ENCODE peak calls at places on chromosomes 2 and 18, in ten cellular contexts. One of them, this sample, is unnamed.

GRCh38 chr18:35335861-35336260 is 8.4 kb downstream of the ZNF24 start:
- DNase-seq in KG1: no peak
- DNase-seq in RKO: no peak
- DNase-seq in GM20000: no peak
- DNase-seq in colonic mucosa: no peak
- DNase-seq in T-helper 17 cell: no peak
- DNase-seq in cerebellar cortex: no peak
- DNase-seq in epithelial cell of prostate: no peak
- DNase-seq in A549: no peak
- DNase-seq in Right ventricle myocardium superior: no peak
- DNase-seq in this sample: no peak

GRCh38 chr2:159209341-159210306 is 76.9 kb downstream of the WDSUB1 start:
- DNase-seq in KG1: no peak
- DNase-seq in RKO: no peak
- DNase-seq in GM20000: no peak
- DNase-seq in colonic mucosa: peak; percentile 35
- DNase-seq in T-helper 17 cell: no peak
- DNase-seq in cerebellar cortex: no peak
- DNase-seq in epithelial cell of prostate: no peak
- DNase-seq in A549: no peak
- DNase-seq in Right ventricle myocardium superior: no peak
- DNase-seq in this sample: no peak

GRCh38 chr2:28658369-28658768 is 93.3 kb upstream of the PPP1CB start:
- DNase-seq in KG1: no peak
- DNase-seq in RKO: no peak
- DNase-seq in GM20000: no peak
- DNase-seq in colonic mucosa: no peak
- DNase-seq in T-helper 17 cell: no peak
- DNase-seq in cerebellar cortex: no peak
- DNase-seq in epithelial cell of prostate: no peak
- DNase-seq in A549: no peak
- DNase-seq in Right ventricle myocardium superior: no peak
- DNase-seq in this sample: no peak

GRCh38 chr2:208252766-208253492 is 1.9 kb downstream of the IDH1 start:
- DNase-seq in KG1: no peak
- DNase-seq in RKO: no peak
- DNase-seq in GM20000: no peak
- DNase-seq in colonic mucosa: no peak
- DNase-seq in T-helper 17 cell: no peak
- DNase-seq in cerebellar cortex: no peak
- DNase-seq in epithelial cell of prostate: no peak
- DNase-seq in A549: no peak
- DNase-seq in Right ventricle myocardium superior: no peak
- DNase-seq in this sample: no peak

GRCh38 chr2:32847734-32848133 is 99.0 kb upstream of the LTBP1 start:
- DNase-seq in KG1: no peak
- DNase-seq in RKO: no peak
- DNase-seq in GM20000: no peak
- DNase-seq in colonic mucosa: no peak
- DNase-seq in T-helper 17 cell: no peak
- DNase-seq in cerebellar cortex: no peak
- DNase-seq in epithelial cell of prostate: no peak
- DNase-seq in A549: no peak
- DNase-seq in Right ventricle myocardium superior: no peak
- DNase-seq in this sample: no peak

GRCh38 chr18:64409511-64409910 is 260.6 kb upstream of the LINC00305 start:
- DNase-seq in KG1: peak; percentile 39
- DNase-seq in RKO: peak; percentile 47
- DNase-seq in GM20000: peak; percentile 19
- DNase-seq in colonic mucosa: no peak
- DNase-seq in T-helper 17 cell: no peak
- DNase-seq in cerebellar cortex: no peak
- DNase-seq in epithelial cell of prostate: no peak
- DNase-seq in A549: no peak
- DNase-seq in Right ventricle myocardium superior: no peak
- DNase-seq in this sample: no peak

GRCh38 chr2:41400057-41400665 is 647.7 kb upstream of the PKDCC start:
- DNase-seq in KG1: no peak
- DNase-seq in RKO: no peak
- DNase-seq in GM20000: no peak
- DNase-seq in colonic mucosa: no peak
- DNase-seq in T-helper 17 cell: no peak
- DNase-seq in cerebellar cortex: peak; percentile 21
- DNase-seq in epithelial cell of prostate: no peak
- DNase-seq in A549: no peak
- DNase-seq in Right ventricle myocardium superior: no peak
- DNase-seq in this sample: no peak

GRCh38 chr2:37641582-37642111 is 29.8 kb downstream of the CDC42EP3 start:
- DNase-seq in KG1: no peak
- DNase-seq in RKO: peak; percentile 53
- DNase-seq in GM20000: no peak
- DNase-seq in colonic mucosa: no peak
- DNase-seq in T-helper 17 cell: no peak
- DNase-seq in cerebellar cortex: no peak
- DNase-seq in epithelial cell of prostate: no peak
- DNase-seq in A549: no peak
- DNase-seq in Right ventricle myocardium superior: no peak
- DNase-seq in this sample: no peak

GRCh38 chr2:181125364-181125763 is 145.0 kb downstream of the UBE2E3 start:
- DNase-seq in KG1: no peak
- DNase-seq in RKO: no peak
- DNase-seq in GM20000: no peak
- DNase-seq in colonic mucosa: no peak
- DNase-seq in T-helper 17 cell: no peak
- DNase-seq in cerebellar cortex: no peak
- DNase-seq in epithelial cell of prostate: no peak
- DNase-seq in A549: no peak
- DNase-seq in Right ventricle myocardium superior: no peak
- DNase-seq in this sample: no peak

GRCh38 chr2:238968616-238969394 is 120.9 kb downstream of the TWIST2 start:
- DNase-seq in KG1: no peak
- DNase-seq in RKO: no peak
- DNase-seq in GM20000: no peak
- DNase-seq in colonic mucosa: peak; percentile 15
- DNase-seq in T-helper 17 cell: no peak
- DNase-seq in cerebellar cortex: no peak
- DNase-seq in epithelial cell of prostate: no peak
- DNase-seq in A549: no peak
- DNase-seq in Right ventricle myocardium superior: no peak
- DNase-seq in this sample: no peak

GRCh38 chr2:231168460-231169139 is 29.8 kb upstream of the ARMC9 start:
- DNase-seq in KG1: no peak
- DNase-seq in RKO: no peak
- DNase-seq in GM20000: no peak
- DNase-seq in colonic mucosa: no peak
- DNase-seq in T-helper 17 cell: no peak
- DNase-seq in cerebellar cortex: no peak
- DNase-seq in epithelial cell of prostate: no peak
- DNase-seq in A549: no peak
- DNase-seq in Right ventricle myocardium superior: no peak
- DNase-seq in this sample: no peak

GRCh38 chr2:200733713-200734198 is 78.0 kb upstream of the BZW1 start:
- DNase-seq in KG1: no peak
- DNase-seq in RKO: no peak
- DNase-seq in GM20000: no peak
- DNase-seq in colonic mucosa: no peak
- DNase-seq in T-helper 17 cell: no peak
- DNase-seq in cerebellar cortex: no peak
- DNase-seq in epithelial cell of prostate: no peak
- DNase-seq in A549: no peak
- DNase-seq in Right ventricle myocardium superior: no peak
- DNase-seq in this sample: no peak

GRCh38 chr2:44804406-44805235 is 136.9 kb upstream of the SIX3 start:
- DNase-seq in KG1: no peak
- DNase-seq in RKO: no peak
- DNase-seq in GM20000: peak; percentile 32
- DNase-seq in colonic mucosa: no peak
- DNase-seq in T-helper 17 cell: no peak
- DNase-seq in cerebellar cortex: no peak
- DNase-seq in epithelial cell of prostate: no peak
- DNase-seq in A549: no peak
- DNase-seq in Right ventricle myocardium superior: no peak
- DNase-seq in this sample: no peak

GRCh38 chr18:79856119-79857080 is 58.7 kb downstream of the KCNG2 start:
- DNase-seq in KG1: no peak
- DNase-seq in RKO: no peak
- DNase-seq in GM20000: peak; percentile 85
- DNase-seq in colonic mucosa: peak; percentile 15
- DNase-seq in T-helper 17 cell: no peak
- DNase-seq in cerebellar cortex: peak; percentile 70
- DNase-seq in epithelial cell of prostate: no peak
- DNase-seq in A549: peak; percentile 10
- DNase-seq in Right ventricle myocardium superior: no peak
- DNase-seq in this sample: no peak

GRCh38 chr2:241011296-241011600 is 12.8 kb downstream of the SNED1 start:
- DNase-seq in KG1: no peak
- DNase-seq in RKO: no peak
- DNase-seq in GM20000: no peak
- DNase-seq in colonic mucosa: no peak
- DNase-seq in T-helper 17 cell: no peak
- DNase-seq in cerebellar cortex: no peak
- DNase-seq in epithelial cell of prostate: no peak
- DNase-seq in A549: no peak
- DNase-seq in Right ventricle myocardium superior: peak; percentile 30
- DNase-seq in this sample: no peak

GRCh38 chr2:238263204-238264071 is 23.6 kb upstream of the HES6 start:
- DNase-seq in KG1: peak; percentile 63
- DNase-seq in RKO: peak; percentile 55
- DNase-seq in GM20000: peak; percentile 84
- DNase-seq in colonic mucosa: peak; percentile 96
- DNase-seq in T-helper 17 cell: peak; percentile 53
- DNase-seq in cerebellar cortex: peak; percentile 93
- DNase-seq in epithelial cell of prostate: peak; percentile 37
- DNase-seq in A549: peak; percentile 73
- DNase-seq in Right ventricle myocardium superior: peak; percentile 95
- DNase-seq in this sample: peak; percentile 76

GRCh38 chr2:105787376-105788318 is 42.9 kb downstream of the NCK2 start:
- DNase-seq in KG1: no peak
- DNase-seq in RKO: no peak
- DNase-seq in GM20000: no peak
- DNase-seq in colonic mucosa: peak; percentile 50
- DNase-seq in T-helper 17 cell: peak; percentile 62
- DNase-seq in cerebellar cortex: no peak
- DNase-seq in epithelial cell of prostate: no peak
- DNase-seq in A549: no peak
- DNase-seq in Right ventricle myocardium superior: peak; percentile 65
- DNase-seq in this sample: no peak

GRCh38 chr2:177174456-177174855 is 38.1 kb upstream of the HNRNPA3 start:
- DNase-seq in KG1: no peak
- DNase-seq in RKO: no peak
- DNase-seq in GM20000: no peak
- DNase-seq in colonic mucosa: no peak
- DNase-seq in T-helper 17 cell: no peak
- DNase-seq in cerebellar cortex: no peak
- DNase-seq in epithelial cell of prostate: no peak
- DNase-seq in A549: no peak
- DNase-seq in Right ventricle myocardium superior: no peak
- DNase-seq in this sample: no peak

GRCh38 chr2:44016282-44016681 is 20.5 kb upstream of the LRPPRC start:
- DNase-seq in KG1: no peak
- DNase-seq in RKO: peak; percentile 57
- DNase-seq in GM20000: peak; percentile 24
- DNase-seq in colonic mucosa: peak; percentile 24
- DNase-seq in T-helper 17 cell: no peak
- DNase-seq in cerebellar cortex: peak; percentile 8
- DNase-seq in epithelial cell of prostate: no peak
- DNase-seq in A549: no peak
- DNase-seq in Right ventricle myocardium superior: peak; percentile 62
- DNase-seq in this sample: peak; percentile 11

GRCh38 chr2:70921839-70922590 is 13.7 kb upstream of the ATP6V1B1 start:
- DNase-seq in KG1: no peak
- DNase-seq in RKO: peak; percentile 19
- DNase-seq in GM20000: no peak
- DNase-seq in colonic mucosa: no peak
- DNase-seq in T-helper 17 cell: no peak
- DNase-seq in cerebellar cortex: no peak
- DNase-seq in epithelial cell of prostate: no peak
- DNase-seq in A549: no peak
- DNase-seq in Right ventricle myocardium superior: no peak
- DNase-seq in this sample: no peak

GRCh38 chr2:31286230-31286629 is 52.3 kb downstream of the EHD3 start:
- DNase-seq in KG1: no peak
- DNase-seq in RKO: no peak
- DNase-seq in GM20000: no peak
- DNase-seq in colonic mucosa: no peak
- DNase-seq in T-helper 17 cell: no peak
- DNase-seq in cerebellar cortex: no peak
- DNase-seq in epithelial cell of prostate: no peak
- DNase-seq in A549: no peak
- DNase-seq in Right ventricle myocardium superior: no peak
- DNase-seq in this sample: no peak

GRCh38 chr18:71665131-71665530 is 879.0 kb downstream of the CBLN2 start:
- DNase-seq in KG1: no peak
- DNase-seq in RKO: no peak
- DNase-seq in GM20000: no peak
- DNase-seq in colonic mucosa: no peak
- DNase-seq in T-helper 17 cell: no peak
- DNase-seq in cerebellar cortex: no peak
- DNase-seq in epithelial cell of prostate: no peak
- DNase-seq in A549: no peak
- DNase-seq in Right ventricle myocardium superior: no peak
- DNase-seq in this sample: no peak

GRCh38 chr2:11540996-11541692 is 7.3 kb downstream of the GREB1 start:
- DNase-seq in KG1: no peak
- DNase-seq in RKO: no peak
- DNase-seq in GM20000: no peak
- DNase-seq in colonic mucosa: no peak
- DNase-seq in T-helper 17 cell: no peak
- DNase-seq in cerebellar cortex: no peak
- DNase-seq in epithelial cell of prostate: no peak
- DNase-seq in A549: no peak
- DNase-seq in Right ventricle myocardium superior: no peak
- DNase-seq in this sample: no peak

GRCh38 chr2:66839551-66840320 is 404.8 kb downstream of the MEIS1 start:
- DNase-seq in KG1: no peak
- DNase-seq in RKO: no peak
- DNase-seq in GM20000: no peak
- DNase-seq in colonic mucosa: no peak
- DNase-seq in T-helper 17 cell: no peak
- DNase-seq in cerebellar cortex: no peak
- DNase-seq in epithelial cell of prostate: peak; percentile 92
- DNase-seq in A549: no peak
- DNase-seq in Right ventricle myocardium superior: no peak
- DNase-seq in this sample: peak; percentile 12

GRCh38 chr2:1860931-1861330 is 116.6 kb upstream of the PXDN start:
- DNase-seq in KG1: no peak
- DNase-seq in RKO: no peak
- DNase-seq in GM20000: no peak
- DNase-seq in colonic mucosa: no peak
- DNase-seq in T-helper 17 cell: no peak
- DNase-seq in cerebellar cortex: no peak
- DNase-seq in epithelial cell of prostate: no peak
- DNase-seq in A549: no peak
- DNase-seq in Right ventricle myocardium superior: no peak
- DNase-seq in this sample: no peak